ENCODE peak calls at places on chromosomes 1 and 21, in ten cellular contexts. C, T, V, B, J, K, M, D, Z and E are unnamed samples.

GRCh38 chr1:37999434-38000232 is 5.7 kb downstream of the FHL3 start:
- DNase-seq in C (no peak), T (no peak), V (no peak), B (no peak), J (no peak), K (peak), M (no peak), D (no peak), Z (no peak), E (no peak)

GRCh38 chr1:156848461-156849150 is 10.3 kb downstream of the INSRR start:
- DNase-seq in C (no peak), T (peak), V (peak), B (no peak), J (peak), K (no peak), M (no peak), D (no peak), Z (no peak), E (no peak)

GRCh38 chr1:171844381-171844780 is 3.1 kb downstream of the DNM3 start:
- DNase-seq in C (no peak), T (no peak), V (no peak), B (no peak), J (no peak), K (no peak), M (no peak), D (no peak), Z (no peak), E (no peak)

GRCh38 chr21:29261555-29262540 is 36.9 kb upstream of the BACH1 start:
- DNase-seq in C (no peak), T (no peak), V (no peak), B (no peak), J (no peak), K (no peak), M (no peak), D (no peak), Z (no peak), E (no peak)

GRCh38 chr1:235006132-235006721 is 122.4 kb downstream of the TOMM20 start:
- DNase-seq in C (no peak), T (no peak), V (no peak), B (no peak), J (no peak), K (no peak), M (no peak), D (no peak), Z (no peak), E (no peak)

GRCh38 chr1:53135735-53136114 is 6.7 kb downstream of the SLC1A7 start:
- DNase-seq in C (no peak), T (no peak), V (peak), B (no peak), J (no peak), K (no peak), M (no peak), D (no peak), Z (no peak), E (no peak)

GRCh38 chr1:205229916-205230700 is 2.4 kb downstream of the TMCC2 start:
- DNase-seq in C (no peak), T (no peak), V (no peak), B (no peak), J (no peak), K (peak), M (no peak), D (no peak), Z (no peak), E (no peak)

GRCh38 chr21:26405735-26406361 is 167.2 kb downstream of the CYYR1 start:
- DNase-seq in C (no peak), T (no peak), V (no peak), B (no peak), J (peak), K (peak), M (peak), D (no peak), Z (peak), E (no peak)

GRCh38 chr1:228941673-228942072 is 206.4 kb downstream of the RHOU start:
- DNase-seq in C (no peak), T (no peak), V (no peak), B (no peak), J (no peak), K (no peak), M (no peak), D (no peak), Z (no peak), E (no peak)

GRCh38 chr1:230070321-230071208 is 3.5 kb downstream of the GALNT2 start:
- DNase-seq in C (no peak), T (no peak), V (no peak), B (no peak), J (no peak), K (no peak), M (no peak), D (no peak), Z (no peak), E (no peak)

GRCh38 chr1:198245379-198245778 is 88.6 kb downstream of the NEK7 start:
- DNase-seq in C (no peak), T (no peak), V (no peak), B (no peak), J (no peak), K (no peak), M (no peak), D (no peak), Z (no peak), E (no peak)

GRCh38 chr21:32463367-32463766 is 50.9 kb downstream of the EVA1C start:
- DNase-seq in C (no peak), T (no peak), V (no peak), B (no peak), J (no peak), K (no peak), M (no peak), D (no peak), Z (peak), E (no peak)

GRCh38 chr1:228352677-228353481 is 53.8 kb downstream of the TRIM11 start:
- DNase-seq in C (no peak), T (no peak), V (no peak), B (no peak), J (no peak), K (no peak), M (no peak), D (no peak), Z (no peak), E (no peak)

GRCh38 chr1:205220421-205220820 is 7.3 kb upstream of the TMCC2 start:
- DNase-seq in C (no peak), T (no peak), V (no peak), B (no peak), J (no peak), K (peak), M (no peak), D (no peak), Z (no peak), E (no peak)

GRCh38 chr1:38512789-38513188 is 346.8 kb downstream of the RRAGC start:
- DNase-seq in C (no peak), T (no peak), V (no peak), B (no peak), J (no peak), K (no peak), M (no peak), D (no peak), Z (no peak), E (no peak)

GRCh38 chr1:18575620-18576019 is 55.0 kb upstream of the PAX7 start:
- DNase-seq in C (no peak), T (peak), V (peak), B (no peak), J (peak), K (peak), M (peak), D (no peak), Z (no peak), E (peak)

GRCh38 chr21:23574932-23575331 is 2032.3 kb downstream of the MRPL39 start:
- DNase-seq in C (no peak), T (no peak), V (no peak), B (no peak), J (no peak), K (no peak), M (no peak), D (no peak), Z (no peak), E (no peak)

GRCh38 chr1:12208764-12209494 is 20.9 kb upstream of the VPS13D start:
- DNase-seq in C (peak), T (peak), V (peak), B (peak), J (peak), K (peak), M (peak), D (peak), Z (peak), E (peak)

GRCh38 chr1:169868978-169869377 is 24.7 kb downstream of the SCYL3 start:
- DNase-seq in C (no peak), T (no peak), V (no peak), B (no peak), J (no peak), K (no peak), M (no peak), D (no peak), Z (no peak), E (no peak)

GRCh38 chr1:68112835-68113243 is 62.4 kb upstream of the DIRAS3 start:
- DNase-seq in C (peak), T (no peak), V (no peak), B (peak), J (no peak), K (no peak), M (no peak), D (no peak), Z (peak), E (no peak)